ENCODE peak calls at places on chromosomes 3 and 15, in six cellular contexts. W, P, H, D, M and A are unnamed samples.

GRCh38 chr3:137460944-137461343 is 303.2 kb upstream of the SOX14 start:
- DNase-seq in H (no peak), D (peak; percentile 8), P (no peak), W (no peak), M (no peak), A (no peak)

GRCh38 chr3:60765788-60766187 is 485.5 kb downstream of the FHIT start:
- DNase-seq in M (no peak), P (no peak), D (no peak), H (no peak), W (no peak), A (no peak)

GRCh38 chr3:124409650-124410275 is 320.5 kb upstream of the UMPS start:
- DNase-seq in M (no peak), W (no peak), D (peak; percentile 65), P (peak; percentile 61), H (no peak), A (no peak)

GRCh38 chr3:130543322-130543721 is 26.3 kb downstream of the COL6A6 start:
- DNase-seq in W (no peak), P (no peak), D (no peak), H (no peak), M (no peak), A (no peak)

GRCh38 chr3:11236588-11237461 is 35.4 kb upstream of the ATG7 start:
- DNase-seq in M (peak; percentile 20), W (peak; percentile 95), P (peak; percentile 64), D (peak; percentile 74), H (peak; percentile 47), A (peak; percentile 78)

GRCh38 chr15:35725353-35725752 is 179.4 kb upstream of the DPH6 start:
- DNase-seq in W (no peak), P (no peak), M (no peak), D (peak; percentile 80), H (peak; percentile 13), A (no peak)

GRCh38 chr3:25663324-25664065 is 1.2 kb downstream of the TOP2B start:
- DNase-seq in P (no peak), H (peak; percentile 25), D (peak; percentile 28), M (peak; percentile 46), W (peak; percentile 65), A (peak; percentile 73)

GRCh38 chr3:10945683-10946287 is 46.8 kb upstream of the SLC6A1 start:
- DNase-seq in P (peak; percentile 57), W (peak; percentile 96), M (peak; percentile 24), H (peak; percentile 47), D (peak; percentile 39), A (peak; percentile 32)

GRCh38 chr3:43307226-43307625 is 20.9 kb downstream of the SNRK start:
- DNase-seq in W (no peak), D (no peak), M (no peak), P (no peak), H (no peak), A (no peak)

GRCh38 chr15:41505776-41506175 is 7.9 kb downstream of the LTK start:
- DNase-seq in M (no peak), D (no peak), P (no peak), W (no peak), H (no peak), A (no peak)

GRCh38 chr3:99471353-99472323 is 166.8 kb upstream of the COL8A1 start:
- DNase-seq in M (no peak), H (no peak), D (no peak), P (no peak), W (no peak), A (no peak)

GRCh38 chr15:88454867-88455810 is 12.0 kb downstream of the MRPL46 start:
- DNase-seq in D (peak; percentile 64), P (no peak), W (peak; percentile 91), M (peak; percentile 77), H (peak; percentile 71), A (peak; percentile 80)

GRCh38 chr3:43152649-43153048 is 46.8 kb upstream of the POMGNT2 start:
- DNase-seq in H (peak; percentile 18), P (no peak), W (no peak), D (no peak), M (no peak), A (no peak)

GRCh38 chr3:62822905-62823304 is 52.3 kb downstream of the CADPS start:
- DNase-seq in H (no peak), D (no peak), P (no peak), M (no peak), W (no peak), A (no peak)

GRCh38 chr3:62823461-62824050 is 51.7 kb downstream of the CADPS start:
- DNase-seq in M (peak; percentile 48), P (no peak), H (no peak), W (no peak), D (no peak), A (no peak)

GRCh38 chr3:62817678-62818077 is 57.5 kb downstream of the CADPS start:
- DNase-seq in D (no peak), M (no peak), H (peak; percentile 21), W (no peak), P (no peak), A (peak; percentile 75)

GRCh38 chr3:62818347-62818746 is 56.9 kb downstream of the CADPS start:
- DNase-seq in P (no peak), M (no peak), D (no peak), H (no peak), W (no peak), A (peak; percentile 93)
- H3K4me3 ChIP-seq in P (no peak overlapping the region), M (no peak overlapping the region), D (no peak overlapping the region), H (no peak overlapping the region), W (no peak overlapping the region), A (peak overlapping the region; percentile 10)

DNA sequence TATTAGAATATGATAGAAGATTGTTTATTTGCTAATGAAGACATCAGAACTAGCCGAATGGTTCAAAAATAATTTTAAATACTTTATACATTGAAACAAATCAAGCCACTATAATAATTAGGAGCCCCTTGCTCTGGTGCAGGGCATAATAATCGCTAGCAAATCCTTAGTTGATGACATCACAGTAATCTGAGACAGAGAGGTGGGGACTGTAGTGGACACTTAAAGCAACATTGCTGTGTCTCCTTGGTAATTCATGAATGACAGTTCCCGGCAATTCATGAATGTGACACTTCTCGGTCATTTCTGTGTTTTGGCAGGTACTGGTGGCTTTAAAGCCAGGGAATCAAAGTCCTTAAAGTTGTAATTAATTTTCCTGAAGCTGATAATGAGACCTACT is 114.3 kb downstream of the PPM1L start:
- DNase-seq in W (no peak), D (no peak), M (peak; percentile 25), H (no peak), P (no peak), A (no peak)
- H3K4me3 ChIP-seq in W (no peak overlapping the region), D (no peak overlapping the region), M (no peak overlapping the region), H (no peak overlapping the region), P (no peak overlapping the region), A (no peak overlapping the region)

DNA sequence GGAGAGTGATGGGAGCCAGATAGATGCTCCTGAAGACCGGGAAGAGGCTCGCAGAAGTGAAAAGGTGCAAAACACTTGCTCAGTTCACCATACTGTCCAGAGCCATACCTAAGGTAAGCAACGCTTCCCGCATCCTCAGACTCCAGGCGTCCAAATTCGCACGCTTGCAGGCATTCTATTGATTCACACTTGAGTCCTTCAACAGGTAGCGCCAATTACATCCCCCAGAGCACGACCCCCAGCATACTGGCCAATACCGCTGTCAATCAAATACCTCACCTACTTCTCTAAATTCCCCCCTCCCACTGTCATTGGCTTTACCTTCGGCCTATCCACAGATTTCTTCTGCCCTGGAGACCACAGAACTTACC is 361 bp upstream of the STXBP5L start:
- DNase-seq in P (no peak), M (no peak), H (no peak), W (no peak), D (no peak), A (no peak)
- H3K4me3 ChIP-seq in P (no peak overlapping the region), M (no peak overlapping the region), H (no peak overlapping the region), W (peak overlapping the region; percentile 77), D (no peak overlapping the region), A (peak overlapping the region; percentile 59)

GRCh38 chr3:24523988-24524727 is 29.5 kb upstream of the THRB start:
- DNase-seq in H (peak; percentile 14), P (no peak), D (peak; percentile 98), W (no peak), M (no peak), A (no peak)

GRCh38 chr3:24521306-24522154 is 26.9 kb upstream of the THRB start:
- DNase-seq in W (peak; percentile 86), H (peak; percentile 37), D (peak; percentile 33), P (peak; percentile 50), M (no peak), A (peak; percentile 57)

GRCh38 chr3:24523195-24523594 is 28.5 kb upstream of the THRB start:
- DNase-seq in H (no peak), W (no peak), D (no peak), M (peak; percentile 72), P (no peak), A (no peak)

GRCh38 chr3:24520941-24521305 is 26.3 kb upstream of the THRB start:
- DNase-seq in H (no peak), W (no peak), M (no peak), D (no peak), P (no peak), A (no peak)

DNA sequence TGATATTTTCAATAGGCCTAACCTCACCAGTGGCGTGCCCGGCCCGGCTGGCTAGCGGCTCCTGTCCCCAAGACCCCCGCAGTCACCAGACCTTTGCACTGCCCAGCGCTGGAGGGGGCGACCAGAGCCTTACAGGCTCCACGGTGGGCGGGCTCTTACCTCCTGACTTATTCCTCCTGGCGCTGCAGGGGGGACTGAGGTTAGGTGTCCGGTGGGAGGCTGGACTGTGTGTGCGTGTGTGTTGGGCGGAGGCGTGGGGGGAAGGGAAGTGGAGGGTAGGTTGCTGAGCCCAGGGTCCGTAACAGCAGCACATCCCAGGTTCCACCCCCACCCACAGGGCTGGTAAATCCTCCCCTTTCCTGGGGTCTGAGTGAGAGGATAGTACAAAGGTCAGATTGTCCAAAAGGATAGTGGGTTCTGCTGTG is 27.5 kb upstream of the THRB start:
- DNase-seq in D (no peak), M (no peak), P (peak; percentile 37), W (peak; percentile 73), H (no peak), A (no peak)
- H3K4me3 ChIP-seq in D (peak overlapping the region; percentile 61), M (peak overlapping the region; percentile 35), P (peak overlapping the region; percentile 74), W (peak overlapping the region; percentile 78), H (peak overlapping the region; percentile 59), A (no peak overlapping the region)

GRCh38 chr15:45376300-45376928 is 1.9 kb downstream of the GATM start:
- DNase-seq in D (no peak), H (no peak), M (no peak), P (no peak), W (peak; percentile 66), A (no peak)
- H3K4me3 ChIP-seq in D (no peak overlapping the region), H (no peak overlapping the region), M (no peak overlapping the region), P (no peak overlapping the region), W (peak overlapping the region; percentile 94), A (no peak overlapping the region)

DNA sequence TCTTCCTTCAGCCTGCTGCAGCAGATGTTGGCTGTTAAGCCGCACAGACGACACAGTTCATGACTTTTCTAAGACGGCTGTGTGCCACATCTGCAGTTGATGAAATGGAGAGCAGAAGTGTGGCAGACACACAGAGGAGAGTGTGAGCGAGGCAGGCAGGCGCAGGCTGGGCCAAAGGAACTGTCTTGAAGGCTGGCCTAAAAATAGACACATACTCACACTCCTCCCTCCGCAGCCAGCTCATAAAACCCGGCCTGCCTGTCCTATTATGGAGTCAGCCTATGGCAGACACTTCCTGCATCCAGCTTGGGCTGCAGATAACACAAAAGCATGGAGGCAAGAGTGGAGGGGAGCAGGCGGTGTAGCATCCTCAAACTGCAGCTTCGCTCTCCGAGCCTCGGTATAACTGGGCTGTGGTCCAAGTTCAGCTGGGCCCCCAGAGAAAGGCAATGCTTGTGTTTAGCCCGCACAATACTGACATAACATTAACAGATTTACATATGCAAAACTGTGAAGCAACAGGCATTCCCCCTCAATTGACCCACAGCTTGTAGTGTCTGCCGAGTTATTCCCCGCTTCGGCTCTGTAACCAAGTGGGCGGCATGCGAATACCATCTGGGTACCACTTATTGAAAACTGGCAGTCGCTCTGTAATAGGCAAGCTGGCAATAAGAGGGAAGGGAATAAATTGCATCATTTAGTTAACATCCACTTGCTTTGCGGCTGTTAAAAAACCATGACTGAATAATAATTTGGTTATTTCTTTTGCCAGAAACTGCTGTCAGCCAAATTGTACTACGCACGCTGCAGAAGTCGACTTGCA is 40.8 kb downstream of the FOXP1 start:
- DNase-seq in M (peak; percentile 89), W (no peak), D (peak; percentile 18), P (peak; percentile 76), H (peak; percentile 92), A (no peak)
- H3K4me3 ChIP-seq in M (no peak overlapping the region), W (no peak overlapping the region), D (no peak overlapping the region), P (no peak overlapping the region), H (peak overlapping the region; percentile 18), A (no peak overlapping the region)